ENCODE peak calls at places on chromosomes 6 and 20, in four cellular contexts. One of them, this sample, is unnamed.

GRCh38 chr6:142935553-142936517 is 9.1 kb downstream of the HIVEP2 start:
- DNase-seq in K562: no peak
- DNase-seq in HepG2: no peak
- DNase-seq in HEK293T: no peak
- DNase-seq in this sample: no peak

GRCh38 chr6:80210618-80211017 is 104.1 kb downstream of the BCKDHB start:
- DNase-seq in K562: no peak
- DNase-seq in HepG2: no peak
- DNase-seq in HEK293T: no peak
- DNase-seq in this sample: no peak

GRCh38 chr6:14549319-14549770 is 431.8 kb downstream of the CD83 start:
- DNase-seq in K562: no peak
- DNase-seq in HepG2: no peak
- DNase-seq in HEK293T: no peak
- DNase-seq in this sample: no peak

GRCh38 chr6:24990227-24990843 is 54.6 kb upstream of the RIPOR2 start:
- DNase-seq in K562: no peak
- DNase-seq in HepG2: no peak
- DNase-seq in HEK293T: no peak
- DNase-seq in this sample: no peak

GRCh38 chr6:166512567-166512966 is 73.9 kb downstream of the RAMACL start:
- DNase-seq in K562: no peak
- DNase-seq in HepG2: no peak
- DNase-seq in HEK293T: no peak
- DNase-seq in this sample: no peak

GRCh38 chr6:90008189-90008907 is 114.1 kb downstream of the GJA10 start:
- DNase-seq in K562: no peak
- DNase-seq in HepG2: no peak
- DNase-seq in HEK293T: no peak
- DNase-seq in this sample: no peak

GRCh38 chr6:6366778-6367177 is 46.3 kb upstream of the F13A1 start:
- DNase-seq in K562: no peak
- DNase-seq in HepG2: no peak
- DNase-seq in HEK293T: no peak
- DNase-seq in this sample: no peak

GRCh38 chr6:111852704-111853103 is 20.5 kb downstream of the FYN start:
- DNase-seq in K562: no peak
- DNase-seq in HepG2: peak
- DNase-seq in HEK293T: no peak
- DNase-seq in this sample: no peak

GRCh38 chr6:160793652-160794051 is 91.6 kb downstream of the PLG start:
- DNase-seq in K562: peak
- DNase-seq in HepG2: no peak
- DNase-seq in HEK293T: no peak
- DNase-seq in this sample: no peak

GRCh38 chr6:7761047-7761446 is 35.1 kb downstream of the BMP6 start:
- DNase-seq in K562: no peak
- DNase-seq in HepG2: no peak
- DNase-seq in HEK293T: no peak
- DNase-seq in this sample: no peak

GRCh38 chr6:122772724-122773123 is 6.8 kb upstream of the FABP7 start:
- DNase-seq in K562: no peak
- DNase-seq in HepG2: no peak
- DNase-seq in HEK293T: no peak
- DNase-seq in this sample: no peak

GRCh38 chr20:19451591-19452295 is 239.3 kb downstream of the SLC24A3 start:
- DNase-seq in K562: no peak
- DNase-seq in HepG2: no peak
- DNase-seq in HEK293T: no peak
- DNase-seq in this sample: no peak

GRCh38 chr20:10910535-10911239 is 236.9 kb upstream of the JAG1 start:
- DNase-seq in K562: no peak
- DNase-seq in HepG2: no peak
- DNase-seq in HEK293T: no peak
- DNase-seq in this sample: no peak

GRCh38 chr6:51468704-51469103 is 618.7 kb downstream of the PKHD1 start:
- DNase-seq in K562: no peak
- DNase-seq in HepG2: no peak
- DNase-seq in HEK293T: no peak
- DNase-seq in this sample: no peak

GRCh38 chr6:112155900-112156299 is 68.5 kb downstream of the FAM229B start:
- DNase-seq in K562: no peak
- DNase-seq in HepG2: no peak
- DNase-seq in HEK293T: no peak
- DNase-seq in this sample: no peak

GRCh38 chr20:44035924-44036323 is 121.3 kb downstream of the TOX2 start:
- DNase-seq in K562: no peak
- DNase-seq in HepG2: no peak
- DNase-seq in HEK293T: no peak
- DNase-seq in this sample: no peak

GRCh38 chr6:13577926-13578325 is 3.5 kb downstream of the SIRT5 start:
- DNase-seq in K562: no peak
- DNase-seq in HepG2: no peak
- DNase-seq in HEK293T: no peak
- DNase-seq in this sample: no peak

GRCh38 chr6:116971959-116972358 is 94.9 kb downstream of the RFX6 start:
- DNase-seq in K562: peak
- DNase-seq in HepG2: peak
- DNase-seq in HEK293T: peak
- DNase-seq in this sample: peak

GRCh38 chr6:44012078-44012493 is 115.2 kb downstream of the MRPL14 start:
- DNase-seq in K562: no peak
- DNase-seq in HepG2: no peak
- DNase-seq in HEK293T: no peak
- DNase-seq in this sample: no peak

GRCh38 chr20:10492065-10492464 is 57.0 kb downstream of the SLX4IP start:
- DNase-seq in K562: peak
- DNase-seq in HepG2: no peak
- DNase-seq in HEK293T: no peak
- DNase-seq in this sample: no peak

GRCh38 chr20:58131581-58132142 is 96.8 kb downstream of the ANKRD60 start:
- DNase-seq in K562: no peak
- DNase-seq in HepG2: peak
- DNase-seq in HEK293T: no peak
- DNase-seq in this sample: no peak

GRCh38 chr6:122770835-122771601 is 8.5 kb upstream of the FABP7 start:
- DNase-seq in K562: no peak
- DNase-seq in HepG2: peak
- DNase-seq in HEK293T: no peak
- DNase-seq in this sample: no peak

DNA sequence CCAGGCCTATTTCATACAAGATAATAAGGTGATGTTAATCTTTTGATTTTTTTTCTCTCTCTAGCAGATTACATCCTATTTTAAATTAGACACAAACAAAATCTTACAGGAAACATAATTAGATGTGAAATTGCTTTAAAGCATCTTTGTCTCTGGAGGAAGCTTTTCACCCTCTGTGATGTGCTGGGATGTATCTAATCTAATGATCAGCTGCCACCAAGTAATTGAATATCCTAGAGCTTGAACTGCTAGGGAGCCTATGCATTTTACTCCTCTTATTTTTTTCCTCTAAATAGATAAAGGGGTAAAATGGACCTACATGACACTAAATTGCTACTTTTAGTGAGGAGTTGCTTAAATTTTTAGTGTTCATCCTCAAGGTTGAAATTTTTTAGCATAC is 165.6 kb downstream of the MANEA start:
- DNase-seq in K562: no peak
- DNase-seq in HepG2: no peak
- DNase-seq in HEK293T: no peak
- DNase-seq in this sample: no peak
- TF ChIP-seq ELF4 in K562: no peak
- TF ChIP-seq ELF4 in HepG2: no peak
- TF ChIP-seq ELF4 in HEK293T: no peak
- TF ChIP-seq ELF4 in this sample: no peak

DNA sequence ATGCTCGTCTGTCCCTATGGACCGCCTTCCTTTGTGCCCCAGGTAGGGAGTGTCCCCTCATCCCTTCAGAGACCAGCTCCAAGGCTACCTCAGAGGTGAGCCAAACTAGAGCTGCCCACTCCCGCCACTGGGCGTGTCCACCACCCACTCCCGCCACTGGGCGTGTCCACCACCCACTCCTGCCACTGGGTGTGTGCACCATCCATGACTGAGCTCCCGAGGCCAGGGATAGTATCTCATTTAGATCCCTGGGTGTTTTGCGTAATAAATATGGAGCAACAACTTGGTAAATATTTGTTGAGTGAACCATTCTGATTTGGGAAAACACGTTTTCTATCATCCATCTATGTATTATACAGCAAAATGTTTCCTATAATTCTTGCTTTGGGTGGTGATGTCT is 68.8 kb downstream of the ZBTB2 start:
- DNase-seq in K562: peak
- DNase-seq in HepG2: peak
- DNase-seq in HEK293T: no peak
- DNase-seq in this sample: no peak
- TF ChIP-seq ELF4 in K562: no peak
- TF ChIP-seq ELF4 in HepG2: no peak
- TF ChIP-seq ELF4 in HEK293T: no peak
- TF ChIP-seq ELF4 in this sample: no peak

GRCh38 chr20:53001502-53002301 is 29.5 kb downstream of the TSHZ2 start:
- DNase-seq in K562: no peak
- DNase-seq in HepG2: no peak
- DNase-seq in HEK293T: no peak
- DNase-seq in this sample: no peak
- TF ChIP-seq ELF4 in K562: no peak
- TF ChIP-seq ELF4 in HepG2: no peak
- TF ChIP-seq ELF4 in HEK293T: no peak
- TF ChIP-seq ELF4 in this sample: no peak

DNA sequence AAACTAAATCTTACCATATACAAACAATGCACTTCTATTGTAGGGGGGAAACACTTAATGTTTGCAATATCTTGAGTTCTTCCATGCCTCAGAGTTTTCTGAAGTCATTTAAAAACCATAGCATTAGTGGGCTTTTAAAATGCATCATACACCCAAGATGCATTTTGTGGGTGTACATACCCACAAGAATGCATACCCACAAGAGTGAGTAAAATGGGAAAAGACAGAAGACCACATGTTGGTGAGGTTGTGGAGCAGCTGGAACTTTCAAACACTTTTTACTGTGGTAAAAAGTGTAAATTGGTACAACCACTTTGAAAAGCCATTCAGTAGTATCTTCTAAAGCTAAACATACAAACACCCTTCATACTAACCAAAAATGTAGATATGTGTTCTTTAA is 57.5 kb downstream of the CYB5R4 start:
- DNase-seq in K562: no peak
- DNase-seq in HepG2: no peak
- DNase-seq in HEK293T: no peak
- DNase-seq in this sample: no peak
- TF ChIP-seq ELF4 in K562: no peak
- TF ChIP-seq ELF4 in HepG2: no peak
- TF ChIP-seq ELF4 in HEK293T: no peak
- TF ChIP-seq ELF4 in this sample: no peak

DNA sequence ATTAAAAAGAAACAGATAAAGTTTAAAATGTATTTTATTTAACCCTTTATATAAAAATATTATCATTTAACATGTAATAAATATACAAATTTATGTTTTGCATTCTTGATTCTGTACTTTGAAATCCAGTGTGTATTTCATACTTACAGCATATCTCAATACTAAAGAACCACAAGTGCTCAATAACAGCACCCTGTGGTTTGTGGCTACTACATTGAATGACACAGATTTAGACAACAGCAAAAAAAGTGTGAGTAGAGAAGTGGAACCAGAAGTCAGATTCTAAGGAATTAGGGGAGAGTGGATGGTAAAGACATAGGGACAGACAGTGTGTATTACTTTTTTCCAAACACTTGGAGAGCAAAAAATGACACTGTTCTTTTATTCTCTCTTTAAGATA is 524.5 kb downstream of the BMP2 start:
- DNase-seq in K562: no peak
- DNase-seq in HepG2: no peak
- DNase-seq in HEK293T: no peak
- DNase-seq in this sample: no peak
- TF ChIP-seq ELF4 in K562: no peak
- TF ChIP-seq ELF4 in HepG2: no peak
- TF ChIP-seq ELF4 in HEK293T: no peak
- TF ChIP-seq ELF4 in this sample: no peak

GRCh38 chr6:169173532-169174268 is 79.9 kb downstream of the THBS2 start:
- DNase-seq in K562: no peak
- DNase-seq in HepG2: no peak
- DNase-seq in HEK293T: no peak
- DNase-seq in this sample: no peak

GRCh38 chr6:169174516-169175359 is 78.9 kb downstream of the THBS2 start:
- DNase-seq in K562: peak
- DNase-seq in HepG2: no peak
- DNase-seq in HEK293T: no peak
- DNase-seq in this sample: no peak

GRCh38 chr6:169172435-169172834 is 81.2 kb downstream of the THBS2 start:
- DNase-seq in K562: no peak
- DNase-seq in HepG2: no peak
- DNase-seq in HEK293T: no peak
- DNase-seq in this sample: no peak

GRCh38 chr6:169171951-169172350 is 81.7 kb downstream of the THBS2 start:
- DNase-seq in K562: no peak
- DNase-seq in HepG2: no peak
- DNase-seq in HEK293T: no peak
- DNase-seq in this sample: no peak

DNA sequence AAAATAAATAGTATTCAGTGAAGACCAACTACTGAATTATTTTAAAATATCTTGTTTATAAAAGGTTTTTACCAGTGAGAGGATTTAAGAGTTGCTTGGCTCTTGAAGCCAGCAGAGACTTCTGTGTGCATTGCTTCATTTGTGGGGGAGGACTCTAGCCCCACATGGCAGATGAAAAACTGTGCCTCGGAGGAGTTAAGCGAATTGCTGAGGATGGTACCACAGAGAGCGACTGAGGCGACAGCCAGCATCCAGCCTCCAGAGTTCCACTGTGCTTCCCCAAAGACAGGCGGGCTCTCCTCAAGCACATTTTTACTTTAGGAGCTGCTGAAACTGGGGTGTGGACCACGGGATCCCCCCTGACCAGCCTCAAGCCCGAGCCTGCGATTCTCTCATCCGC is 80.7 kb downstream of the THBS2 start:
- DNase-seq in K562: no peak
- DNase-seq in HepG2: no peak
- DNase-seq in HEK293T: no peak
- DNase-seq in this sample: no peak
- TF ChIP-seq ELF4 in K562: no peak
- TF ChIP-seq ELF4 in HepG2: no peak
- TF ChIP-seq ELF4 in HEK293T: no peak
- TF ChIP-seq ELF4 in this sample: no peak

GRCh38 chr20:37867289-37868195 is 35.4 kb upstream of the VSTM2L start:
- DNase-seq in K562: no peak
- DNase-seq in HepG2: no peak
- DNase-seq in HEK293T: no peak
- DNase-seq in this sample: no peak
- TF ChIP-seq ELF4 in K562: no peak
- TF ChIP-seq ELF4 in HepG2: no peak
- TF ChIP-seq ELF4 in HEK293T: no peak
- TF ChIP-seq ELF4 in this sample: no peak